ENCODE peak calls at places on chromosomes 5 and 9, in six cellular contexts. J is neural progenitor cell, X is neuronal stem cell, Q is fibroblast of lung, W is OCI-LY7, U is aorta. S is an unnamed sample.
A peak's percentile ranks its signal among the peaks of the same experiment; 100 is the strongest.

GRCh38 chr9:90393355-90394152 is 249.1 kb downstream of the DIRAS2 start:
- DNase-seq in J (no peak), W (no peak), X (no peak), Q (no peak), U (no peak), S (no peak)

GRCh38 chr5:22889714-22890113 is 36.6 kb upstream of the CDH12 start:
- DNase-seq in J (no peak), U (no peak), Q (peak; percentile 47), W (no peak), X (no peak), S (no peak)

GRCh38 chr9:76180541-76180940 is 213.7 kb downstream of the RFK start:
- DNase-seq in W (no peak), U (no peak), J (peak; percentile 15), X (no peak), Q (no peak), S (peak; percentile 9)

GRCh38 chr9:20538956-20539355 is 83.3 kb downstream of the MLLT3 start:
- DNase-seq in X (no peak), U (no peak), J (no peak), W (no peak), Q (peak; percentile 5), S (peak; percentile 33)

GRCh38 chr9:108834959-108835696 is 20.7 kb downstream of the ACTL7B start:
- DNase-seq in J (no peak), U (no peak), W (no peak), Q (no peak), X (no peak), S (peak; percentile 75)

GRCh38 chr9:68793605-68794343 is 88.7 kb downstream of the PIP5K1B start:
- DNase-seq in X (no peak), Q (no peak), U (no peak), W (no peak), J (no peak), S (peak; percentile 14)

GRCh38 chr5:108340131-108340530 is 41.8 kb downstream of the FBXL17 start:
- DNase-seq in Q (no peak), X (no peak), U (no peak), W (no peak), J (no peak), S (no peak)

GRCh38 chr5:64180661-64181343 is 15.2 kb downstream of the RNF180 start:
- DNase-seq in Q (no peak), X (no peak), W (no peak), U (no peak), J (no peak), S (peak; percentile 2)

GRCh38 chr9:21993007-21993406 is 1.2 kb downstream of the CDKN2A start:
- DNase-seq in W (no peak), X (no peak), J (no peak), U (no peak), Q (no peak), S (no peak)

GRCh38 chr9:134556531-134557068 is 85.0 kb upstream of the COL5A1 start:
- DNase-seq in J (no peak), X (no peak), W (no peak), U (peak; percentile 71), Q (peak; percentile 83), S (no peak)

GRCh38 chr9:87267701-87268100 is 230.0 kb upstream of the DAPK1 start:
- DNase-seq in W (no peak), X (no peak), U (peak; percentile 80), Q (no peak), J (no peak), S (no peak)

GRCh38 chr9:92934321-92934720 is 13.0 kb upstream of the FGD3 start:
- DNase-seq in W (peak; percentile 33), U (no peak), J (no peak), Q (no peak), X (no peak), S (no peak)

GRCh38 chr5:21391506-21391905 is 1403.5 kb upstream of the CDH18 start:
- DNase-seq in U (no peak), W (no peak), X (no peak), J (no peak), Q (no peak), S (no peak)

GRCh38 chr5:131171276-131171815 is 602 bp downstream of the LYRM7 start:
- DNase-seq in J (peak; percentile 9), Q (no peak), X (no peak), U (no peak), W (peak; percentile 46), S (peak; percentile 59)

GRCh38 chr9:101915479-101915878 is 177.0 kb upstream of the GRIN3A start:
- DNase-seq in U (no peak), X (no peak), W (no peak), Q (no peak), J (no peak), S (peak; percentile 8)

GRCh38 chr5:160036243-160036642 is 27.3 kb downstream of the TTC1 start:
- DNase-seq in W (no peak), X (no peak), Q (no peak), J (no peak), U (no peak), S (no peak)

GRCh38 chr9:127455299-127455992 is 4.1 kb downstream of the LRSAM1 start:
- DNase-seq in X (no peak), Q (no peak), J (no peak), W (peak; percentile 52), U (no peak), S (peak; percentile 21)

GRCh38 chr9:94692601-94693000 is 33.9 kb upstream of the AOPEP start:
- DNase-seq in X (no peak), U (no peak), Q (no peak), J (peak; percentile 37), W (no peak), S (no peak)

GRCh38 chr9:133658442-133659431 is 22.6 kb downstream of the DBH start:
- DNase-seq in J (peak; percentile 67), Q (peak; percentile 8), W (no peak), X (peak; percentile 37), U (no peak), S (peak; percentile 23)

GRCh38 chr9:109411818-109412352 is 86.2 kb downstream of the PTPN3 start:
- DNase-seq in W (peak; percentile 51), Q (peak; percentile 81), U (no peak), J (peak; percentile 65), X (no peak), S (no peak)

GRCh38 chr9:93579711-93580516 is 3.5 kb downstream of the PHF2 start:
- DNase-seq in Q (no peak), J (no peak), X (no peak), U (peak; percentile 73), W (no peak), S (no peak)

GRCh38 chr5:112657804-112658203 is 79.9 kb upstream of the APC start:
- DNase-seq in Q (no peak), J (no peak), U (no peak), X (no peak), W (no peak), S (no peak)

GRCh38 chr9:20558609-20559016 is 63.7 kb downstream of the MLLT3 start:
- DNase-seq in Q (peak; percentile 85), U (no peak), X (no peak), W (no peak), J (peak; percentile 4), S (peak; percentile 94)

GRCh38 chr9:122131401-122131921 is 28.1 kb downstream of the NDUFA8 start:
- DNase-seq in Q (no peak), X (no peak), U (no peak), J (peak; percentile 74), W (no peak), S (no peak)

GRCh38 chr5:117803533-117803932 is 1184.8 kb downstream of the DTWD2 start:
- DNase-seq in W (no peak), X (no peak), J (no peak), U (no peak), Q (peak; percentile 49), S (no peak)

GRCh38 chr9:105144076-105144475 is 100.4 kb upstream of the SLC44A1 start:
- DNase-seq in J (no peak), Q (no peak), W (no peak), X (no peak), U (no peak), S (peak; percentile 22)

GRCh38 chr5:69315972-69316371 is 16.6 kb downstream of the CCDC125 start:
- DNase-seq in X (no peak), J (no peak), Q (no peak), U (no peak), W (no peak), S (no peak)

GRCh38 chr9:124940521-124940893 is 376 bp downstream of the GOLGA1 start:
- DNase-seq in U (no peak), Q (no peak), X (no peak), J (no peak), W (peak; percentile 93), S (no peak)

GRCh38 chr9:36328798-36329411 is 70.7 kb upstream of the GNE start:
- DNase-seq in W (peak; percentile 78), Q (peak; percentile 87), U (no peak), J (peak; percentile 68), X (peak; percentile 45), S (peak; percentile 58)

GRCh38 chr5:177470759-177471536 is 2.5 kb downstream of the DBN1 start:
- DNase-seq in W (no peak), Q (no peak), U (no peak), X (no peak), J (no peak), S (no peak)
- H3K36me3 ChIP-seq in W (no peaks in the 10 kb centered on the region), Q (peaks cover 32% of the 10 kb centered on the region), U (no peaks in the 10 kb centered on the region), X (peaks cover 47% of the 10 kb centered on the region), J (peaks cover 6% of the 10 kb centered on the region), S (no peaks in the 10 kb centered on the region)

GRCh38 chr5:95778713-95779426 is 43.7 kb downstream of the GLRX start:
- DNase-seq in J (no peak), X (no peak), W (no peak), Q (no peak), U (no peak), S (no peak)
- H3K36me3 ChIP-seq in J (no peaks in the 10 kb centered on the region), X (no peaks in the 10 kb centered on the region), W (no peaks in the 10 kb centered on the region), Q (peaks cover 1% of the 10 kb centered on the region), U (no peaks in the 10 kb centered on the region), S (no peaks in the 10 kb centered on the region)

DNA sequence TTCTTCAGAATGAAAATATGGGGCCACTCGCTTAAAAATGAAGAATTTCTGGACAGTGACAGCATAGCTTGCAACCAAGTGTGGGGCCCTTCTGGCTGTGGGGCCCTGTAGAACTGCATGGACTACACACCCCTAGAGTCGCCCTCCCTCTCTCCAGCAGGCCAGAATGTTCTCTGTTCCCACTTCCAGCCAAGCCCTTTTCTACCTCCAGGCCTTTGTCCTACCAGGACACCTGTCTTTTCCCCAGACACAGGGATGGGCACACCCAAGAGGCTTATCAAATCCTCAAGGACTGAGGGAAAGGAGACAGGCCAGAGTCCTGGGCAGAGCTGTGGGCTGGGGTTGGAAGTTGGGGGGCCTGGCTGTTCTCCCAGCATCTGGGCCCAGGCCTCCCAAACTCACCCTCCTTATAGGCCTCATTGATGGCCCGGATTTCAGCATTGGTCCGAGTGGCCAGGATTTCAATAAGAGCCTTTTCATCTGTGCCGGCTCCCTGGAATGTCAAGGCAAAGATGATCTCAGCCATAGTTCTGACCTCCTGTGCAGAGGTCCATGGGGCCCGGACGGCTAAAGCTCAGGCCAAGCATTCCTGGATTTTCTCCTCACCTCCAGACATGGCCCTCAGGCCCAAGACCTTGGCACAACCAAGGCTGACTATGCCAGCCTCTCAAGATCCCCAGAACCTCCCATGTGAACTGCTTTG is 38.2 kb upstream of the TNIP1 start:
- DNase-seq in U (no peak), Q (no peak), X (no peak), J (no peak), W (no peak), S (no peak)
- H3K36me3 ChIP-seq in U (no peaks in the 10 kb centered on the region), Q (peaks cover 42% of the 10 kb centered on the region), X (peaks cover 19% of the 10 kb centered on the region), J (no peaks in the 10 kb centered on the region), W (peaks cover 23% of the 10 kb centered on the region), S (no peaks in the 10 kb centered on the region)

DNA sequence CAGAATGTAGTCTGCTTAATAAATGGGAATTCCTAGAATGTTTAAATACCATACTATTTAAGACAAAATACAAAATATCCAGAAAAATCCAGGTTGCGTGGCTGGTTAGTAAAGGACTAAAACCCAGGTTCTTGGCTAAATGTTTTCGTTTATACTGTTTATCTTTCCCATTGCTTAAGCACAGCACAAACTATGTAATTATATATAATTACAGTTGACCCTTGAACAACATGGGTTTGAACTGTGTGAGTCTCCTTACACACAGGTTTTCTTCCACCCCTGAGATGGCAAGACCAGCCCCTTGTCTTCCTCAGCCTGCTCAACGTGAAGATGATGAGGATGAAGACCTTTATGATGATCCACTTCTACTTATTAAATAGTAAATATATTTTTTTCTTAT is 24.7 kb downstream of the XPA start:
- DNase-seq in J (no peak), Q (no peak), X (no peak), U (no peak), W (no peak), S (no peak)
- H3K36me3 ChIP-seq in J (peaks cover 23% of the 10 kb centered on the region), Q (peaks cover 9% of the 10 kb centered on the region), X (peaks cover 30% of the 10 kb centered on the region), U (peaks cover 19% of the 10 kb centered on the region), W (peaks cover 100% of the 10 kb centered on the region), S (peaks cover 64% of the 10 kb centered on the region)